ENCODE peak calls at places on chromosomes 12 and 14, in seven cellular contexts. M is GM12878, X is heart left ventricle, W is A549, Q is HCT116, I is right lobe of liver, F is IMR-90. K is an unnamed sample.

GRCh38 chr12:3130053-3130805 is 53.0 kb downstream of the TSPAN9 start:
- ATAC-seq in M (no peak), X (peak), W (no peak), Q (no peak), I (peak), F (no peak), K (no peak)

GRCh38 chr14:20935303-20935984 is 19.8 kb upstream of the RNASE2 start:
- ATAC-seq in M (peak), X (no peak), W (no peak), Q (no peak), I (no peak), F (no peak), K (no peak)

GRCh38 chr12:54182086-54182485 is 6.7 kb downstream of the SMUG1 start:
- ATAC-seq in M (no peak), X (no peak), W (no peak), Q (no peak), I (no peak), F (no peak), K (no peak)

GRCh38 chr12:118553856-118554504 is 177.6 kb downstream of the SUDS3 start:
- ATAC-seq in M (no peak), X (no peak), W (no peak), Q (no peak), I (no peak), F (no peak), K (no peak)

GRCh38 chr14:39673141-39674133 is 241.2 kb upstream of the FBXO33 start:
- ATAC-seq in M (no peak), X (no peak), W (no peak), Q (no peak), I (no peak), F (no peak), K (no peak)

GRCh38 chr14:92613008-92613658 is 99.6 kb downstream of the RIN3 start:
- ATAC-seq in M (peak), X (peak), W (peak), Q (peak), I (peak), F (peak), K (no peak)

GRCh38 chr12:90106568-90106967 is 397.9 kb upstream of the ATP2B1 start:
- ATAC-seq in M (no peak), X (no peak), W (peak), Q (no peak), I (no peak), F (no peak), K (no peak)

GRCh38 chr12:68613209-68613904 is 2.7 kb downstream of the RAP1B start:
- ATAC-seq in M (peak), X (no peak), W (no peak), Q (no peak), I (no peak), F (no peak), K (no peak)

GRCh38 chr14:33979613-33980276 is 28.9 kb upstream of the EGLN3 start:
- ATAC-seq in M (peak), X (no peak), W (no peak), Q (no peak), I (no peak), F (no peak), K (no peak)

GRCh38 chr12:12870454-12870853 is 20.9 kb upstream of the GPRC5A start:
- ATAC-seq in M (no peak), X (no peak), W (peak), Q (peak), I (no peak), F (peak), K (no peak)

GRCh38 chr12:49527361-49528130 is 11.3 kb upstream of the KCNH3 start:
- ATAC-seq in M (no peak), X (no peak), W (no peak), Q (no peak), I (no peak), F (no peak), K (no peak)

GRCh38 chr12:52308807-52309425 is 12.3 kb downstream of the KRT83 start:
- ATAC-seq in M (no peak), X (no peak), W (no peak), Q (no peak), I (no peak), F (no peak), K (no peak)

GRCh38 chr14:84127430-84127829 is 1402.5 kb upstream of the FLRT2 start:
- ATAC-seq in M (no peak), X (no peak), W (no peak), Q (no peak), I (no peak), F (no peak), K (no peak)

GRCh38 chr14:31229009-31229408 is 21.4 kb upstream of the HECTD1 start:
- ATAC-seq in M (peak), X (no peak), W (no peak), Q (no peak), I (peak), F (no peak), K (no peak)

GRCh38 chr12:121955258-121956040 is 37.1 kb downstream of the CFAP251 start:
- ATAC-seq in M (peak), X (no peak), W (peak), Q (peak), I (peak), F (peak), K (no peak)

GRCh38 chr14:96140964-96141363 is 63.7 kb upstream of the BDKRB2 start:
- ATAC-seq in M (no peak), X (no peak), W (no peak), Q (no peak), I (peak), F (no peak), K (no peak)

GRCh38 chr12:130459916-130460315 is 122.2 kb downstream of the PIWIL1 start:
- ATAC-seq in M (no peak), X (no peak), W (no peak), Q (no peak), I (no peak), F (no peak), K (no peak)

GRCh38 chr14:104212206-104213095 is 74.1 kb downstream of the KIF26A start:
- ATAC-seq in M (no peak), X (no peak), W (no peak), Q (no peak), I (no peak), F (no peak), K (no peak)

GRCh38 chr12:9066755-9067433 is 48.8 kb downstream of the A2M start:
- ATAC-seq in M (no peak), X (no peak), W (no peak), Q (no peak), I (no peak), F (no peak), K (no peak)

GRCh38 chr12:9065607-9065856 is 50.2 kb downstream of the A2M start:
- ATAC-seq in M (no peak), X (no peak), W (no peak), Q (no peak), I (peak), F (no peak), K (no peak)

GRCh38 chr12:9066183-9066623 is 49.5 kb downstream of the A2M start:
- ATAC-seq in M (no peak), X (no peak), W (no peak), Q (no peak), I (peak), F (no peak), K (no peak)

GRCh38 chr12:9064201-9064814 is 51.4 kb downstream of the A2M start:
- ATAC-seq in M (no peak), X (peak), W (peak), Q (peak), I (peak), F (peak), K (peak)

DNA sequence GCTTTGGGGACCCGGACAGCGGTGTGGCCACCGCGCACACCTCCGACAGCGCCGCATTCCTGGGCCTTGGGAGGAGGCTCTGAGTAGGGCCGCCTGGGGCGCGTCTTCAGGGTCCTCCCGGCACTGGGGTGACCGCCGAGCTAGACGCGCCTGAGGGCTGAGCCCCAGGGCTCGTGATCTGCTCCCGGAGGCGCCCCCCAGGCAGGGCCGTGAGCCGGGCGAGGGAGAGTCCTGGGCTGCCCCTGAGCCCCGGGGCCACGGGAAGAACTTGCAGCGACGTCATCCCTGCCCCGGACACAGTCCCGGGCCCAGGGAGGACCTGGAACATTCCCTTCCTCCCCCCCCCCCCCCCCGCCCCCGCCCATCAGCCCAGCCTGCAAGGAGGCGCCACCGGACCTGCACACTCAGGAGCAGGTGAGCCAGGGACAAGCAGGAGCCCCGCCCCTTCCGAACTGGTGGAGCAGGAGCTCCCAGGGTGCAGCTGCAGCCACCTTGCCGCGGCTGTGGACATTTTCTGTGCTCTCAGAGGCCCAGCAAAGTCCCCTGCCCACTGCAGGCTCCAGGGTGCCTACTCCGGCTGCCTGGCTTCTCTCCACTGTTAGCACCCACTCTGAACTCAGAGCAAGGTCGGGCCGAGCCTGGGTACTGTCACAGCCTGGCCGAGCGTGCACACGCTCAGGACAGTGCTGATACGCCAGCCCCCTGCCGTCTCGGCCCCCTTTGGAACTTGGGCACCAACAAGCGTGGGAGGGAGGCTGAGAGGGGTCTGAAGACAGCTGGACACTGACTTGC is 50.7 kb downstream of the A2M start:
- ATAC-seq in M (no peak), X (peak), W (peak), Q (peak), I (peak), F (peak), K (peak)
- TF ChIP-seq POLR2A in M (no peak), X (peak), W (peak), Q (peak), I (peak), F (no peak), K (peak)

GRCh38 chr12:85823436-85824179 is 12.6 kb downstream of the RASSF9 start:
- ATAC-seq in M (no peak), X (no peak), W (no peak), Q (no peak), I (no peak), F (no peak), K (no peak)

GRCh38 chr12:85825751-85826150 is 10.5 kb downstream of the RASSF9 start:
- ATAC-seq in M (no peak), X (no peak), W (no peak), Q (no peak), I (no peak), F (no peak), K (no peak)

GRCh38 chr12:85820117-85820516 is 16.1 kb downstream of the RASSF9 start:
- ATAC-seq in M (no peak), X (no peak), W (no peak), Q (no peak), I (no peak), F (no peak), K (no peak)

GRCh38 chr12:85821216-85821615 is 15.0 kb downstream of the RASSF9 start:
- ATAC-seq in M (no peak), X (no peak), W (no peak), Q (no peak), I (no peak), F (no peak), K (no peak)

GRCh38 chr12:85821759-85822158 is 14.4 kb downstream of the RASSF9 start:
- ATAC-seq in M (no peak), X (no peak), W (no peak), Q (no peak), I (peak), F (no peak), K (no peak)
- TF ChIP-seq POLR2A in M (no peak), X (no peak), W (no peak), Q (no peak), I (no peak), F (no peak), K (no peak)

DNA sequence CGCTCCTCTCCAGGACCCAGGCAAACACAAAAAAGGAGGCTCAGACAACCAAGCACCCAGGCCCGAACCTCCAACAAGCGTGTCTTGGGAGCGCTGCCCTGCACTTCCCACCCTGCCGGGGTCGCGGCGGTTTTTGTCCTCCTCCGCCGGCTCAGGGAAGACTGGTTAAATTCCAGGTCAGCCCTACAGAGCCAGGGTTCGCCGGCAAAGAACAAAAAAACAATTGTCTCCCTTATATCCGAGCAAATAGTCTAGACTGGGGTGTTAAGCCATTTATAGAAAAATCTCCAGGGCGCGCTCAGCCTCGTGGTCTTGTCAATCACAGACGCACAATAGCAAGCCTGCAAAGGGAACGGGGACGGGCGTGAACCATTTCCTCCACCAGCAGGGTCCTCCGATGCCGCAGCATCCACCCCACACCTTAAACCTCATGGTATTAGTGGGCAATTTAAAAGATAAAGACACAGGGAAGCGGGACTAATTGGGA is 46.9 kb downstream of the BCAT1 start:
- ATAC-seq in M (peak), X (no peak), W (no peak), Q (no peak), I (no peak), F (no peak), K (no peak)
- TF ChIP-seq POLR2A in M (peak), X (no peak), W (no peak), Q (no peak), I (no peak), F (no peak), K (no peak)

GRCh38 chr12:109592195-109592904 is 18.8 kb downstream of the MVK start:
- ATAC-seq in M (no peak), X (peak), W (no peak), Q (no peak), I (peak), F (no peak), K (no peak)
- TF ChIP-seq POLR2A in M (no peak), X (no peak), W (no peak), Q (no peak), I (no peak), F (no peak), K (no peak)

DNA sequence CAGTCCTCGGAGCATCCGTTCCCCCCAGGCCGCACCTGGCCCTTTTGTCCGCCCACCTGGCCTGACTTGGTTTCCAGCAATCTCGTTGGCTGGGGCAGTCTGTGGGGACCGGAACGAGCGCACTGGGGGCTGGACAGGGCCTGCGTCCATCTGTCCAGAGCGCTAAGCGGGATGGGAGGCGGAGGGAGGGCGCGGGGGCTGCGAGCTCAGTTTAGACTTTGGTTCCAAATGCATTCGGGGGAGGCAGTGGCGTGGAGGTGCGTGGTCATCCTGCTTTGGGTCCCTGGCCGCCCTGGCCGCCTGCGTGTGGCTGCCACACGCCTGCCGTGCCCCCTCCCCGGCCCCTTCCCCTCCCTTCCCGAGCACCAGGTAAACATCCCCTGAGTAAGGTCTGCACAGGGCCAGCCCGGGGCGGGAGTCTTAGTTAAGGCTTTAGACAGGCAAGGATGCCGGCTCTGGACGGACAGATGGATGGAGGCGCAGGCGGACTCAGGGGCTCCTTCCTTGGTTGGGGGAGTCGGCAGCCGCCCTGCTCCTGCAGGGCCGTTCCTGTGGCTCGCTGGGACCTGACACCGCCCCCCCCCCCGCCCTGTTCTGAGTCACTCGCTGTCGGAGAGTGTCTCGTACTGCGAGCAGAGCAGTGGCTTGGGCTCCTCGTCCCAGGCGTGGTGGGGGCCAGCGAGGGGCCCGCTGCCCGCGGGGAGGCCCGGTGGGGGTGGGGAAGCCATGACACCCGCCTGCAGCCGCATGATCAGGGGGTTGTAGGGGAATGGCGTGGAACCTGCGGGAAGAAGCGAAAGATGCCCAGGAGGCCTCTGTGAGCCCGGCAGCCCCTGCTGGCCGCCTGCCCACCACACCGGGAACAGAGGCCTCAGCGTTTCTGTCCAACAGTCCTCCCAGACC is 30.2 kb downstream of the RFLNA start:
- ATAC-seq in M (no peak), X (no peak), W (no peak), Q (no peak), I (no peak), F (no peak), K (no peak)
- TF ChIP-seq POLR2A in M (no peak), X (no peak), W (no peak), Q (no peak), I (no peak), F (no peak), K (no peak)

K was measured in gastroesophageal sphincter.